ENCODE peak calls at places on chromosomes 3 and 15, in four cellular contexts. F is colonic mucosa, S is psoas muscle, N is A549. T is an unnamed sample.

GRCh38 chr15:40957581-40958051 is 4.3 kb downstream of the CHAC1 start:
- DNase-seq in S (peak; percentile 81), N (no peak), F (peak; percentile 58), T (no peak)

GRCh38 chr15:98815207-98815606 is 166.9 kb downstream of the IGF1R start:
- DNase-seq in F (no peak), S (no peak), N (no peak), T (no peak)

GRCh38 chr15:81024891-81025290 is 24.2 kb downstream of the TLNRD1 start:
- DNase-seq in N (no peak), F (no peak), S (no peak), T (no peak)

GRCh38 chr3:121914081-121914998 is 20.1 kb downstream of the SLC15A2 start:
- DNase-seq in F (no peak), S (no peak), N (no peak), T (no peak)

GRCh38 chr3:35946857-35947514 is 307.7 kb downstream of the ARPP21 start:
- DNase-seq in S (no peak), N (no peak), F (peak; percentile 22), T (no peak)

GRCh38 chr3:130539005-130539404 is 22.0 kb downstream of the COL6A6 start:
- DNase-seq in S (no peak), F (peak; percentile 37), N (peak; percentile 41), T (peak; percentile 53)

GRCh38 chr15:101091080-101092017 is 160.5 kb downstream of the CHSY1 start:
- DNase-seq in N (no peak), F (no peak), S (peak; percentile 58), T (peak; percentile 82)

GRCh38 chr3:188179006-188179966 is 25.3 kb downstream of the LPP start:
- DNase-seq in F (no peak), S (peak; percentile 40), N (no peak), T (peak; percentile 73)

GRCh38 chr3:31704651-31705179 is 172.0 kb downstream of the STT3B start:
- DNase-seq in N (peak; percentile 51), S (peak; percentile 50), F (peak; percentile 73), T (peak; percentile 89)

GRCh38 chr3:40019371-40019770 is 210.0 kb downstream of the MYRIP start:
- DNase-seq in F (peak; percentile 41), N (no peak), S (no peak), T (no peak)

GRCh38 chr15:60563066-60563465 is 84.1 kb upstream of the ICE2 start:
- DNase-seq in F (no peak), S (no peak), N (no peak), T (no peak)

GRCh38 chr3:147838650-147839049 is 429.5 kb downstream of the ZIC1 start:
- DNase-seq in F (no peak), S (no peak), N (peak; percentile 5), T (peak; percentile 29)

GRCh38 chr15:38535451-38536200 is 29.0 kb downstream of the RASGRP1 start:
- DNase-seq in N (no peak), F (no peak), S (peak; percentile 21), T (no peak)

GRCh38 chr3:184850201-184850600 is 38.2 kb downstream of the VPS8 start:
- DNase-seq in S (no peak), N (no peak), F (no peak), T (no peak)

GRCh38 chr3:184842433-184842832 is 30.5 kb downstream of the VPS8 start:
- DNase-seq in N (no peak), F (no peak), S (no peak), T (no peak)

GRCh38 chr3:184848934-184849333 is 37.0 kb downstream of the VPS8 start:
- DNase-seq in S (no peak), N (no peak), F (no peak), T (no peak)

GRCh38 chr3:184846500-184846899 is 34.5 kb downstream of the VPS8 start:
- DNase-seq in S (no peak), N (no peak), F (no peak), T (no peak)

GRCh38 chr3:184845819-184846218 is 33.9 kb downstream of the VPS8 start:
- DNase-seq in F (no peak), S (no peak), N (no peak), T (no peak)
- TF ChIP-seq CTCF in F (no peak), S (no peak), N (no peak), T (no peak)

DNA sequence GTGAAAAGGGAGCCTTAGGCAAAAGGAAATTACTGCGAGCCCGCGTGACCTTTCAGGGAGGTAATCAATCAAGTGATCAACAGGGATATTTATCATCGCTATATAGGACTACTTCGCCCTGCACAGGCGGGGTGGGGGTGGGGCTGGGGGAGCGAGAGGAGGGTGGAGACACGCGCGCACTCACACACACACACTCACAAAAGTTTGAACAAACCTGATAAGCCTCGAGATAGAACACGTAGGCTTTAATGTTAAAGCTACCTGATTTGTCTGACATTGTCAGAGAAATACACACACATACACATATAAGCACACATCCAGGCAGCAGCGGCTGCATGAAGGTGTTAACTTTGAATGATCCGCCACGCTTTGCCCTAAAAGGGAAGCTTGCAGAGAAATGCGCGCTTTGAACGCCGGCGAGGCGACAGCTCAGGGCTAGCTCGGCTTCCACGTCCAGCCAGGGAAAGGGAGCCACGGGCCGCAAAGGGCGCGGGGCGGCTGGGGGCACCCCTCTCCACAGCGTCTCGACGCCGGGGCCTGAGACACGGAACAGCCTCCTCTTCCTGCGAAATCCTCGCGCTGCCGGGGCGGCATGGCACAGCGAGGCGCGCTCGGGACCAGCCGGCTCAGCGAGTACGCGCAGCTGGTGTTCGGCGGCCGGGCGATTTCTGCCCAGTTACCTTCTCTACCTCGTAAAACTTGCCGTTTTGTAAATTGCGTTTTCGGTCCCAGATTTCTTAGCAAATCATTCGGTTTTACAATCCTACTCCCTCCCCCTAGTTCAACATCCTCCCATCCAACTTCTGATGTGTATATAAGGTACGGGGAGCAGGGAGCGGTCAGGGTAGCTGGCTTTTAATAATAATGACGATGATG is 4.8 kb upstream of the MECOM start:
- DNase-seq in N (peak; percentile 18), S (peak; percentile 14), F (peak; percentile 57), T (peak; percentile 58)
- H3K4me3 ChIP-seq in N (peak overlapping the region; percentile 34), S (peak overlapping the region; percentile 54), F (peak overlapping the region; percentile 41), T (peak overlapping the region; percentile 42)

GRCh38 chr15:77420610-77421369 is at the start of gene HMG20A:
- DNase-seq in N (peak; percentile 93), F (peak; percentile 79), S (peak; percentile 54), T (peak; percentile 69)
- TF ChIP-seq CTCF in N (peak; percentile 9), F (no peak), S (no peak), T (no peak)

GRCh38 chr3:141240290-141241247 is 8.9 kb downstream of the PXYLP1 start:
- DNase-seq in N (no peak), F (no peak), S (no peak), T (peak; percentile 39)

GRCh38 chr3:141243295-141243707 is 11.7 kb downstream of the PXYLP1 start:
- DNase-seq in F (no peak), N (no peak), S (no peak), T (no peak)

GRCh38 chr3:141241248-141242034 is 9.8 kb downstream of the PXYLP1 start:
- DNase-seq in N (no peak), F (no peak), S (peak; percentile 50), T (no peak)

GRCh38 chr3:141242722-141243092 is 11.1 kb downstream of the PXYLP1 start:
- DNase-seq in F (no peak), N (no peak), S (no peak), T (no peak)

GRCh38 chr3:141242035-141242721 is 10.6 kb downstream of the PXYLP1 start:
- DNase-seq in S (no peak), N (no peak), F (no peak), T (peak; percentile 62)
- H3K4me3 ChIP-seq in S (peak overlapping the region; percentile 9), N (no peak overlapping the region), F (no peak overlapping the region), T (no peak overlapping the region)

GRCh38 chr3:9076985-9077384 is 113.7 kb upstream of the RAD18 start:
- DNase-seq in N (no peak), S (no peak), F (no peak), T (no peak)

GRCh38 chr3:9080165-9080564 is 116.9 kb upstream of the RAD18 start:
- DNase-seq in S (no peak), N (no peak), F (no peak), T (no peak)

GRCh38 chr3:9081201-9081818 is 118.0 kb upstream of the RAD18 start:
- DNase-seq in S (no peak), F (no peak), N (no peak), T (no peak)

GRCh38 chr3:9079674-9080073 is 116.4 kb upstream of the RAD18 start:
- DNase-seq in S (no peak), N (no peak), F (no peak), T (no peak)

GRCh38 chr3:9078561-9079240 is 115.4 kb upstream of the RAD18 start:
- DNase-seq in F (no peak), N (peak; percentile 9), S (no peak), T (no peak)
- TF ChIP-seq CTCF in F (no peak), N (no peak), S (no peak), T (no peak)

DNA sequence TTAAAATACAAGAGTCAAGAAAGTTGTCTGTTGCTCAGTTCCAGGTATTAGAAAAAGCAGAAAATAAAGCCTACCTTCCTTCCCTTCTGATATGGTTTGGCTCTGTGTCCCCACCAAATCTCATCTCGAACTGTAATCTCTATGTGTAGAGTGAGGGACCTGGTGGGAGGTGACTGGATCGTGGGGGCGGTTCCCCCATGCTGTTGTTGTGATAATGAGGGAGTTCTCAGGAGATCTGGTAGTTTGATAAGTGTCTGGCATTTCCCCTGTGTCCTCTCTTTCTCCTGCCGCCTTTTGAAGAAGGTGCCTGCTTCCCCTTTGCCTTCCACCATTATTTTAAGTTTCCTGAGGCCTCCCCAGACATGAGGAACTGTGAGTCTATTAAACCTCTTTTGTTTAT is 288.8 kb upstream of the LMCD1 start:
- DNase-seq in N (no peak), S (no peak), F (no peak), T (no peak)
- H3K4me3 ChIP-seq in N (no peak overlapping the region), S (no peak overlapping the region), F (no peak overlapping the region), T (no peak overlapping the region)

GRCh38 chr3:45905755-45906154 is 19.4 kb downstream of the CCR9 start:
- DNase-seq in N (no peak), S (no peak), F (no peak), T (no peak)

GRCh38 chr3:45907769-45908705 is 21.7 kb downstream of the CCR9 start:
- DNase-seq in N (no peak), F (no peak), S (no peak), T (peak; percentile 50)

GRCh38 chr3:45904931-45905330 is 18.6 kb downstream of the CCR9 start:
- DNase-seq in N (no peak), F (no peak), S (no peak), T (no peak)

GRCh38 chr3:45908761-45909160 is 22.4 kb downstream of the CCR9 start:
- DNase-seq in F (no peak), S (no peak), N (no peak), T (no peak)

DNA sequence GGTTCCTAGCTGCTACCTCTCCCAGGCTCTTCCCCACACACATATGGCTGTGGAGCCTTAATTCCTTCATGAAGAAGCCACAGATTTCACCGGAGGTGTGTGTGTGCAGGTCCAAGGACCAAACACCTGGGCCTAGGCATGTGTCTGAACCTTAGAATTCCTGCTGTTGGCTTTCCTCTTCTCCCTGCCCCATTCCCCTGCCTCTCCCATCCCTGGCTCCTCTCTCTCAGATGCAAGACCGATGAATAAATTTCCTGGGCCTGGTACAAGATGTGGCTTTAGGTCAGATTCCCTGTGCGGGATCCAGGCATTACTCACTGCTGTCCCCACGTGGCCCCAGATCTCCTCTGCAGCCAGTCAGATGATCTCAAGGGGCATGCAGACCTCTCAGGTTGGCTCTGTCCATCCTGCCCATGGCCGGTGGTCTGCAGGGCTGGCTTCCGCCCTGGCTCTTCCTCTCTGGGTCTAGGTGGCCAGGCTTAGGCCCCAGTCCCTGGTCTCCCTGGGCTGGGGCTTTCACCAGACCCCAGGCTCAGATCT is 20.4 kb downstream of the CCR9 start:
- DNase-seq in F (no peak), N (no peak), S (peak; percentile 43), T (peak; percentile 60)
- TF ChIP-seq CTCF in F (no peak), N (no peak), S (peak; percentile 34), T (peak; percentile 48)

GRCh38 chr15:36401586-36401966 is 177.8 kb upstream of the CDIN1 start:
- DNase-seq in F (no peak), N (no peak), S (no peak), T (no peak)
- H3K4me3 ChIP-seq in F (no peak overlapping the region), N (peak overlapping the region; percentile 36), S (no peak overlapping the region), T (peak overlapping the region; percentile 23)